ENCODE peak calls at places on chromosome 6, in six cellular contexts. One of them, this sample, is unnamed.
A peak's percentile ranks its signal among the peaks of the same experiment; 100 is the strongest.

GRCh38 chr6:90025418-90026089 is 131.3 kb downstream of the GJA10 start:
- DNase-seq in SK-N-SH: peak; percentile 59
- DNase-seq in endothelial cell of umbilical vein: no peak
- DNase-seq in NT2/D1: no peak
- DNase-seq in fibroblast of lung: peak; percentile 96
- DNase-seq in IMR-90: peak; percentile 97
- DNase-seq in this sample: peak; percentile 24

GRCh38 chr6:106671651-106672050 is 42.3 kb downstream of the QRSL1 start:
- DNase-seq in SK-N-SH: no peak
- DNase-seq in endothelial cell of umbilical vein: no peak
- DNase-seq in NT2/D1: no peak
- DNase-seq in fibroblast of lung: no peak
- DNase-seq in IMR-90: no peak
- DNase-seq in this sample: no peak

GRCh38 chr6:65055545-65055944 is 651.5 kb downstream of the EYS start:
- DNase-seq in SK-N-SH: no peak
- DNase-seq in endothelial cell of umbilical vein: no peak
- DNase-seq in NT2/D1: no peak
- DNase-seq in fibroblast of lung: no peak
- DNase-seq in IMR-90: no peak
- DNase-seq in this sample: no peak

GRCh38 chr6:159988983-159989454 is 20.1 kb downstream of the IGF2R start:
- DNase-seq in SK-N-SH: no peak
- DNase-seq in endothelial cell of umbilical vein: no peak
- DNase-seq in NT2/D1: no peak
- DNase-seq in fibroblast of lung: no peak
- DNase-seq in IMR-90: no peak
- DNase-seq in this sample: no peak

GRCh38 chr6:137715589-137716045 is 151.4 kb upstream of the TNFAIP3 start:
- DNase-seq in SK-N-SH: no peak
- DNase-seq in endothelial cell of umbilical vein: no peak
- DNase-seq in NT2/D1: no peak
- DNase-seq in fibroblast of lung: no peak
- DNase-seq in IMR-90: peak; percentile 63
- DNase-seq in this sample: no peak

GRCh38 chr6:109118955-109119354 is 23.6 kb downstream of the CEP57L1 start:
- DNase-seq in SK-N-SH: no peak
- DNase-seq in endothelial cell of umbilical vein: peak; percentile 21
- DNase-seq in NT2/D1: no peak
- DNase-seq in fibroblast of lung: no peak
- DNase-seq in IMR-90: no peak
- DNase-seq in this sample: no peak

GRCh38 chr6:2950713-2951112 is 20.7 kb downstream of the SERPINB6 start:
- DNase-seq in SK-N-SH: no peak
- DNase-seq in endothelial cell of umbilical vein: no peak
- DNase-seq in NT2/D1: no peak
- DNase-seq in fibroblast of lung: no peak
- DNase-seq in IMR-90: no peak
- DNase-seq in this sample: no peak

GRCh38 chr6:127471379-127472255 is 12.4 kb upstream of the KIAA0408 start:
- DNase-seq in SK-N-SH: no peak
- DNase-seq in endothelial cell of umbilical vein: no peak
- DNase-seq in NT2/D1: no peak
- DNase-seq in fibroblast of lung: no peak
- DNase-seq in IMR-90: peak; percentile 23
- DNase-seq in this sample: no peak

GRCh38 chr6:83884523-83884922 is 25.0 kb downstream of the CYB5R4 start:
- DNase-seq in SK-N-SH: peak; percentile 48
- DNase-seq in endothelial cell of umbilical vein: peak; percentile 84
- DNase-seq in NT2/D1: no peak
- DNase-seq in fibroblast of lung: peak; percentile 63
- DNase-seq in IMR-90: peak; percentile 58
- DNase-seq in this sample: peak; percentile 28

GRCh38 chr6:52157301-52157930 is 28.8 kb upstream of the IL17A start:
- DNase-seq in SK-N-SH: no peak
- DNase-seq in endothelial cell of umbilical vein: peak; percentile 50
- DNase-seq in NT2/D1: no peak
- DNase-seq in fibroblast of lung: no peak
- DNase-seq in IMR-90: peak; percentile 3
- DNase-seq in this sample: no peak

GRCh38 chr6:104959453-104959858 is 2.5 kb downstream of the LIN28B start:
- DNase-seq in SK-N-SH: no peak
- DNase-seq in endothelial cell of umbilical vein: no peak
- DNase-seq in NT2/D1: no peak
- DNase-seq in fibroblast of lung: no peak
- DNase-seq in IMR-90: no peak
- DNase-seq in this sample: no peak

GRCh38 chr6:3592371-3592941 is 135.6 kb upstream of the SLC22A23 start:
- DNase-seq in SK-N-SH: no peak
- DNase-seq in endothelial cell of umbilical vein: peak; percentile 71
- DNase-seq in NT2/D1: no peak
- DNase-seq in fibroblast of lung: peak; percentile 93
- DNase-seq in IMR-90: peak; percentile 93
- DNase-seq in this sample: no peak

GRCh38 chr6:30196376-30196775 is 16.8 kb downstream of the TRIM26 start:
- DNase-seq in SK-N-SH: no peak
- DNase-seq in endothelial cell of umbilical vein: no peak
- DNase-seq in NT2/D1: no peak
- DNase-seq in fibroblast of lung: no peak
- DNase-seq in IMR-90: no peak
- DNase-seq in this sample: no peak

GRCh38 chr6:45697605-45698004 is 318.1 kb downstream of the CLIC5 start:
- DNase-seq in SK-N-SH: no peak
- DNase-seq in endothelial cell of umbilical vein: no peak
- DNase-seq in NT2/D1: no peak
- DNase-seq in fibroblast of lung: peak; percentile 93
- DNase-seq in IMR-90: peak; percentile 99
- DNase-seq in this sample: no peak

GRCh38 chr6:139883776-139884175 is 509.3 kb upstream of the CITED2 start:
- DNase-seq in SK-N-SH: no peak
- DNase-seq in endothelial cell of umbilical vein: no peak
- DNase-seq in NT2/D1: no peak
- DNase-seq in fibroblast of lung: no peak
- DNase-seq in IMR-90: peak; percentile 27
- DNase-seq in this sample: no peak

GRCh38 chr6:169810066-169810989 is 58.9 kb downstream of the ERMARD start:
- DNase-seq in SK-N-SH: peak; percentile 65
- DNase-seq in endothelial cell of umbilical vein: no peak
- DNase-seq in NT2/D1: no peak
- DNase-seq in fibroblast of lung: no peak
- DNase-seq in IMR-90: no peak
- DNase-seq in this sample: no peak

GRCh38 chr6:28802417-28803336 is 121.1 kb downstream of the TRIM27 start:
- DNase-seq in SK-N-SH: no peak
- DNase-seq in endothelial cell of umbilical vein: peak; percentile 25
- DNase-seq in NT2/D1: no peak
- DNase-seq in fibroblast of lung: peak; percentile 34
- DNase-seq in IMR-90: peak; percentile 65
- DNase-seq in this sample: peak; percentile 85

GRCh38 chr6:13011612-13012146 is 295.1 kb downstream of the PHACTR1 start:
- DNase-seq in SK-N-SH: no peak
- DNase-seq in endothelial cell of umbilical vein: no peak
- DNase-seq in NT2/D1: no peak
- DNase-seq in fibroblast of lung: no peak
- DNase-seq in IMR-90: no peak
- DNase-seq in this sample: no peak

DNA sequence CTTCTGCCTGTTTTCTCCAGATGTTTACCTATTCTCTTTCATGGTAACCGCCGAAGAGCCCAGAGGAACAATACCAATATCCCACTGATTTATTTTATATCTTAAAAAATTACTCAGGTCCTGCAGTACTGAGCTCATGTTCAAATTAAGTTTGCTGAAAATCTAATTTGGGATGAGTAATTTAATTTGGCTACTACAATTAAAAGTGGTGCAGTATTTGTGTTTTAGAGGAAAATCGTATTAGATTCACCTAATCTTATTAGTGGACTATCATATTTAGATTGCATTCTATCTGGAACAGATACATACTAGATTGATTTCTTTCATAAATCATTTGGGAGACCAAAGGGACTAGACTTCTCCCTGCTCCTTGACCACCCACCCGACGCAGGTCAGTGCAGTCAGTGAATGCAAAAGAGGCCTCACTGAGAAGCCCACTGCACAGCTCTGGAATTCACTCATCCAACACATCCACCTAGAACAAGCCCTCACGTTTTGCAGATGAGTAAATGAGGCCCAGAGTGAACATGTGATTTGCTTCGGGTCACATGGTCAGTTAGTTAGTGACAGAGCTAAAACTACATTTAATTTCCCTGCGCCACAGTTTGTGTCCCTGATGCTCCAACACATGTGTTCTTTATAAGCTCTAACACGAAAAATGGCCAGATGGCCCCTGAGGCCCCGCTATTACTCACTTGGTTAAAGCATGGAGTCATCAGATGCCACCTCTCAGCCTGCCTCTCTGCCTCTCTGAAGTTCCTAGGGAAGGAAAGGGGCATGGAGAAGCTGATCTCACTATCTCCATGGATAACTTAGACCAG is 101.8 kb downstream of the TRERF1 start:
- DNase-seq in SK-N-SH: peak; percentile 77
- DNase-seq in endothelial cell of umbilical vein: no peak
- DNase-seq in NT2/D1: no peak
- DNase-seq in fibroblast of lung: no peak
- DNase-seq in IMR-90: peak; percentile 26
- DNase-seq in this sample: no peak
- H3K9ac ChIP-seq in SK-N-SH: peak overlapping the region; percentile 7
- H3K9ac ChIP-seq in endothelial cell of umbilical vein: no peak overlapping the region
- H3K9ac ChIP-seq in NT2/D1: no peak overlapping the region
- H3K9ac ChIP-seq in fibroblast of lung: no peak overlapping the region
- H3K9ac ChIP-seq in IMR-90: no peak overlapping the region
- H3K9ac ChIP-seq in this sample: no peak overlapping the region

DNA sequence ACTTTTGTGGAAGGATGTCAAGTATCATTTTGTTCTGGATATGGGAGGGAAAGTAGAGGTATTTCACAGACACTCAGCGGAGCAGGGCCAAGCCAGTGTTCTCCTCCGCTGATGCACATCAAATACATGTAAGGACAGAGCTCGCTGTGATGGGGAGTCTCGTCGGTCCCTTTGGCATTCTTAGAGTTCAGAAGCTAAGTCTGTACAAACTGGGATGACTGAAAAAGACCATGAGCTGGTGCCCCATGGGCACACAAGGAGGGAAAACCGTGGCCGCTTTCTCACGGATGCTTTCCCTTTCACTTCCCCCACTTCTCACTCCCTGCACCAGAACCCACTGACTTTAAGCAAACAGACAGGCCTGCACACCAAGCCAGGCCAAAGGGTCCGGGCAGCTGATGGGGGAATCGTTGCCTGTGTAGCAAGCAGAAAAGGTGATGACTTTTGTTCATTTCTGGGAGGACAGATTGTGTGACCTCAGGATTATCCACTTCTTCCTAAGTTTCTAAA is 27.7 kb upstream of the MPC1 start:
- DNase-seq in SK-N-SH: no peak
- DNase-seq in endothelial cell of umbilical vein: no peak
- DNase-seq in NT2/D1: no peak
- DNase-seq in fibroblast of lung: no peak
- DNase-seq in IMR-90: no peak
- DNase-seq in this sample: no peak
- H3K9ac ChIP-seq in SK-N-SH: no peak overlapping the region
- H3K9ac ChIP-seq in endothelial cell of umbilical vein: no peak overlapping the region
- H3K9ac ChIP-seq in NT2/D1: no peak overlapping the region
- H3K9ac ChIP-seq in fibroblast of lung: no peak overlapping the region
- H3K9ac ChIP-seq in IMR-90: no peak overlapping the region
- H3K9ac ChIP-seq in this sample: no peak overlapping the region

GRCh38 chr6:7978736-7979135 is 68.1 kb upstream of the TXNDC5 start:
- DNase-seq in SK-N-SH: no peak
- DNase-seq in endothelial cell of umbilical vein: no peak
- DNase-seq in NT2/D1: no peak
- DNase-seq in fibroblast of lung: no peak
- DNase-seq in IMR-90: no peak
- DNase-seq in this sample: no peak

GRCh38 chr6:7975764-7976146 is 65.2 kb upstream of the TXNDC5 start:
- DNase-seq in SK-N-SH: no peak
- DNase-seq in endothelial cell of umbilical vein: no peak
- DNase-seq in NT2/D1: no peak
- DNase-seq in fibroblast of lung: no peak
- DNase-seq in IMR-90: no peak
- DNase-seq in this sample: no peak

GRCh38 chr6:7974932-7975763 is 64.6 kb upstream of the TXNDC5 start:
- DNase-seq in SK-N-SH: peak; percentile 39
- DNase-seq in endothelial cell of umbilical vein: peak; percentile 100
- DNase-seq in NT2/D1: no peak
- DNase-seq in fibroblast of lung: peak; percentile 89
- DNase-seq in IMR-90: peak; percentile 92
- DNase-seq in this sample: no peak

GRCh38 chr6:7974553-7974931 is 64.0 kb upstream of the TXNDC5 start:
- DNase-seq in SK-N-SH: no peak
- DNase-seq in endothelial cell of umbilical vein: no peak
- DNase-seq in NT2/D1: no peak
- DNase-seq in fibroblast of lung: no peak
- DNase-seq in IMR-90: no peak
- DNase-seq in this sample: no peak

GRCh38 chr6:7976485-7977010 is 66.0 kb upstream of the TXNDC5 start:
- DNase-seq in SK-N-SH: no peak
- DNase-seq in endothelial cell of umbilical vein: no peak
- DNase-seq in NT2/D1: no peak
- DNase-seq in fibroblast of lung: no peak
- DNase-seq in IMR-90: no peak
- DNase-seq in this sample: no peak
- H3K9ac ChIP-seq in SK-N-SH: no peak overlapping the region
- H3K9ac ChIP-seq in endothelial cell of umbilical vein: peak overlapping the region; percentile 64
- H3K9ac ChIP-seq in NT2/D1: no peak overlapping the region
- H3K9ac ChIP-seq in fibroblast of lung: no peak overlapping the region
- H3K9ac ChIP-seq in IMR-90: no peak overlapping the region
- H3K9ac ChIP-seq in this sample: no peak overlapping the region

DNA sequence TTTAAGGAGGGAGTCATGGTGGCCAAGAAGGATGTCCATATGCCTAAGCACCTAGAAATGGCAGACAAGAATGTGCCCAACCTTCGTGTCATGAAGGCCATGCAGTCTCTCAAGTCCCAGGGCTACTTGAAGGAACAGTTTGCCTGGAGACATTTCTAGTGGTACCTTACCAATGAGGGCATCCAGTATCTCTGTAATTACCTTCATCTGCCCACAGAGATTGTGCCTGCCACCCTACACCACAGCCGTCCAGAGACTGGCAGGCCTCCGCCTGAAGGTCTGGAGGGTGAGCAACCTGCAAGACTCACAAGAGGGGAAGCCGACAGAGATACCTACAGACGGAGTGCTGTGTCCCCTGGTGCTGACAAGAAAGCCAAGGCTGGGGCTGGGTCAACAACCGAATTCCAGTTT is 115.0 kb downstream of the HFE start:
- DNase-seq in SK-N-SH: no peak
- DNase-seq in endothelial cell of umbilical vein: no peak
- DNase-seq in NT2/D1: no peak
- DNase-seq in fibroblast of lung: no peak
- DNase-seq in IMR-90: no peak
- DNase-seq in this sample: no peak
- H3K9ac ChIP-seq in SK-N-SH: no peak overlapping the region
- H3K9ac ChIP-seq in endothelial cell of umbilical vein: no peak overlapping the region
- H3K9ac ChIP-seq in NT2/D1: peak overlapping the region; percentile 54
- H3K9ac ChIP-seq in fibroblast of lung: no peak overlapping the region
- H3K9ac ChIP-seq in IMR-90: no peak overlapping the region
- H3K9ac ChIP-seq in this sample: no peak overlapping the region

This sample was measured in SK-N-MC.